ENCODE peak calls at places on chromosomes 13 and 19, in five cellular contexts. Y is progenitor cell of endocrine pancreas; H is GM23248; X is germinal center; N is stimulated activated CD4-positive, alpha-beta T cell treated with anti-CD3 and anti-CD28 coated beads, TNF-alpha, amount 100 ng/mL, for 1 hour. P is an unnamed sample.

GRCh38 chr19:35641515-35642151 is at the start of gene ETV2:
- DNase-seq in Y (no peak), H (peak), X (peak), N (no peak), P (no peak)

GRCh38 chr13:26017196-26017921 is 34.5 kb downstream of the SHISA2 start:
- DNase-seq in Y (no peak), H (peak), X (no peak), N (no peak), P (no peak)

GRCh38 chr13:73782781-73783180 is 351.4 kb downstream of the KLF12 start:
- DNase-seq in Y (no peak), H (no peak), X (no peak), N (no peak), P (no peak)

GRCh38 chr19:42552086-42553065 is 24.1 kb upstream of the CEACAM1 start:
- DNase-seq in Y (no peak), H (no peak), X (no peak), N (no peak), P (no peak)

GRCh38 chr19:35061583-35062373 is 20.3 kb downstream of the HPN start:
- DNase-seq in Y (no peak), H (peak), X (no peak), N (no peak), P (no peak)

GRCh38 chr13:57846600-57847173 is 215.1 kb downstream of the PCDH17 start:
- DNase-seq in Y (no peak), H (no peak), X (no peak), N (no peak), P (no peak)

GRCh38 chr13:41463823-41464602 is 6.7 kb downstream of the RGCC start:
- DNase-seq in Y (no peak), H (no peak), X (peak), N (no peak), P (no peak)

GRCh38 chr19:342801-343421 is 1.7 kb downstream of the MIER2 start:
- DNase-seq in Y (no peak), H (peak), X (no peak), N (no peak), P (peak)

GRCh38 chr13:75489502-75490263 is 7.7 kb upstream of the TBC1D4 start:
- DNase-seq in Y (no peak), H (peak), X (no peak), N (no peak), P (peak)

GRCh38 chr19:41328818-41329220 is 18.8 kb downstream of the CCDC97 start:
- DNase-seq in Y (no peak), H (no peak), X (peak), N (no peak), P (no peak)

GRCh38 chr19:11856568-11857264 is 8.2 kb downstream of the ZNF439 start:
- DNase-seq in Y (no peak), H (no peak), X (no peak), N (no peak), P (peak)

GRCh38 chr13:29474991-29475390 is 120.5 kb downstream of the SLC7A1 start:
- DNase-seq in Y (no peak), H (peak), X (no peak), N (no peak), P (no peak)

GRCh38 chr19:50044922-50045321 is 19.1 kb downstream of the ZNF473 start:
- DNase-seq in Y (no peak), H (no peak), X (no peak), N (no peak), P (no peak)

GRCh38 chr13:42753697-42754096 is 27.7 kb upstream of the FAM216B start:
- DNase-seq in Y (no peak), H (no peak), X (no peak), N (no peak), P (no peak)

GRCh38 chr13:47100214-47100853 is 203.5 kb upstream of the HTR2A start:
- DNase-seq in Y (no peak), H (no peak), X (no peak), N (no peak), P (no peak)

GRCh38 chr13:75550159-75550567 is 572 bp downstream of the UCHL3 start:
- DNase-seq in Y (no peak), H (peak), X (peak), N (no peak), P (no peak)

GRCh38 chr19:45368127-45368526 is 2.2 kb downstream of the ERCC2 start:
- DNase-seq in Y (no peak), H (no peak), X (no peak), N (no peak), P (no peak)

GRCh38 chr13:48278806-48279205 is 24.7 kb upstream of the RB1 start:
- DNase-seq in Y (no peak), H (no peak), X (no peak), N (no peak), P (no peak)

GRCh38 chr19:593055-593454 is 3.4 kb downstream of the HCN2 start:
- DNase-seq in Y (no peak), H (no peak), X (no peak), N (no peak), P (no peak)

GRCh38 chr13:22262328-22262920 is 591.6 kb downstream of the FGF9 start:
- DNase-seq in Y (no peak), H (no peak), X (no peak), N (no peak), P (no peak)

GRCh38 chr19:15249912-15250634 is 17.8 kb upstream of the EPHX3 start:
- DNase-seq in Y (no peak), H (peak), X (no peak), N (no peak), P (no peak)

GRCh38 chr13:85969331-85969730 is 170.1 kb upstream of the SLITRK6 start:
- DNase-seq in Y (no peak), H (no peak), X (no peak), N (no peak), P (no peak)

GRCh38 chr19:35392742-35393350 is 22.0 kb downstream of the GPR42 start:
- DNase-seq in Y (no peak), H (no peak), X (no peak), N (no peak), P (no peak)

P was measured in left lung.